ENCODE peak calls at places on chromosomes 2 and 18, in ten cellular contexts. I is HepG2, H is kidney, Q is K562, B is heart left ventricle, M is suprapubic skin, D is cardiac muscle cell, L is body of pancreas, A is prostate gland, T is hepatocyte. X is an unnamed sample. For H3K4me1, the result is how much of the 10 kb centered on the place peaks cover.

GRCh38 chr2:118169359-118170005 is 81.2 kb downstream of the INSIG2 start:
- DNase-seq in A (no peak), I (no peak), D (no peak), M (no peak), Q (no peak), T (no peak), B (no peak), L (no peak), H (peak), X (no peak)

GRCh38 chr2:26100384-26100783 is 66.5 kb downstream of the RAB10 start:
- DNase-seq in D (no peak), H (no peak), I (no peak), Q (no peak), M (no peak), A (no peak), T (no peak), L (no peak), B (no peak), X (no peak)

GRCh38 chr18:74477771-74478170 is 18.4 kb upstream of the CNDP2 start:
- DNase-seq in L (no peak), M (no peak), I (no peak), A (no peak), Q (no peak), D (no peak), H (no peak), B (no peak), T (no peak), X (no peak)

GRCh38 chr18:38956068-38956467 is 1390.5 kb upstream of the CELF4 start:
- DNase-seq in T (no peak), H (no peak), D (no peak), M (no peak), I (no peak), A (no peak), L (no peak), B (no peak), Q (no peak), X (no peak)

GRCh38 chr2:18299423-18300212 is 260.8 kb downstream of the RDH14 start:
- DNase-seq in H (no peak), B (peak), T (peak), L (peak), I (peak), Q (no peak), M (no peak), D (peak), A (no peak), X (peak)

GRCh38 chr2:42446503-42447271 is 47.1 kb downstream of the KCNG3 start:
- DNase-seq in I (no peak), A (no peak), M (no peak), Q (no peak), T (no peak), L (no peak), B (no peak), D (no peak), H (no peak), X (no peak)

GRCh38 chr18:66872277-66872676 is 268.4 kb upstream of the CDH19 start:
- DNase-seq in Q (no peak), L (no peak), M (no peak), B (no peak), H (no peak), T (peak), I (no peak), D (peak), A (no peak), X (no peak)

GRCh38 chr2:203740741-203741363 is 34.4 kb downstream of the CD28 start:
- DNase-seq in B (no peak), H (no peak), L (no peak), M (no peak), Q (no peak), T (no peak), I (no peak), A (no peak), D (no peak), X (no peak)

GRCh38 chr18:48828713-48829442 is 121.9 kb downstream of the SMAD7 start:
- DNase-seq in T (peak), B (peak), H (peak), D (peak), M (no peak), Q (peak), L (no peak), A (no peak), I (no peak), X (peak)

GRCh38 chr2:9094117-9094516 is 90.6 kb upstream of the MBOAT2 start:
- DNase-seq in Q (no peak), T (no peak), I (no peak), B (no peak), H (no peak), D (no peak), A (no peak), M (no peak), L (no peak), X (no peak)

GRCh38 chr18:46400449-46400848 is 256.6 kb downstream of the LOXHD1 start:
- DNase-seq in H (no peak), L (no peak), Q (no peak), I (no peak), A (no peak), B (no peak), M (no peak), T (no peak), D (no peak), X (no peak)

GRCh38 chr2:14123436-14124103 is 508.9 kb upstream of the LRATD1 start:
- DNase-seq in M (no peak), H (no peak), T (no peak), L (no peak), I (no peak), D (no peak), B (no peak), Q (no peak), A (no peak), X (no peak)

GRCh38 chr2:72993147-72993546 is 75.8 kb downstream of the EMX1 start:
- DNase-seq in H (peak), I (peak), L (peak), Q (peak), T (peak), M (peak), A (no peak), B (no peak), D (peak), X (no peak)

GRCh38 chr18:48583568-48583967 is 44.7 kb downstream of the CTIF start:
- DNase-seq in I (no peak), A (no peak), D (no peak), L (peak), Q (no peak), M (no peak), B (peak), H (no peak), T (no peak), X (no peak)

GRCh38 chr2:11708106-11708505 is 38.1 kb upstream of the NTSR2 start:
- DNase-seq in D (no peak), H (no peak), L (no peak), A (no peak), T (no peak), I (no peak), M (no peak), B (no peak), Q (no peak), X (no peak)
- H3K4me1 ChIP-seq in D (under half), H (under half), L (under half), A (under half), T (under half), I (under half), M (under half), B (under half), Q (under half), X (under half)

DNA sequence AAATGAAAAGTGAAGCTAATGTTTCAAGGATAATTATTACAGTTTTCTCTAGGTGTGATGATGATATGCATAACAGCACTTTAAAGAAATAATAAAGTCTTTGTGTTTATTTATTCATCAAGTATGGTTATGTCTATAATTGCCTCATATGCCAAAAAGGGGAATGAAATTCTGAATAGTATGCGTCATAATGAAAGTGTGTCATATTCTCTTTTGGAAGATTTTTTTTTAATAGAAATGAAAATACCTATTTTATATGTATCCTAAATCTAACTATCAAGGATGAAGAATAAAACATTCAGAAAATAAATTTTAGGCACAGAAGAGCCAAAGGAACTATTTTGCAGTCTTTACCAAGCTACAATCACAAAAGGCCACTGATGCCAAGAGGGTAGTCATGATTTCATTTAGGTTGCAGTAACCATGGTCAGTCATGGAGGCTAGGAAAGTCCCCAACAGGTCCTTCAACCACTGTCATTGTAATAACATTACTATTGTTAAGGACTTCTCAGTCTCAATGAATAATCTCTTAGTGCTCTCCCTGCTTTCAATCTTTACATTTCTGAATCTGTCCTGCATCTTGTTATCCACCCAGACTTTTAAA is 712.5 kb downstream of the DCDC2C start:
- DNase-seq in L (no peak), H (no peak), M (no peak), B (no peak), T (no peak), I (no peak), A (no peak), Q (no peak), D (no peak), X (no peak)
- TF ChIP-seq CTCF in L (no peak), H (no peak), M (no peak), B (no peak), T (no peak), I (no peak), A (no peak), Q (no peak), D (no peak), X (no peak)

GRCh38 chr2:69384618-69385081 is 2.4 kb downstream of the GFPT1 start:
- DNase-seq in A (no peak), L (no peak), H (no peak), Q (no peak), I (no peak), D (no peak), T (no peak), B (no peak), M (no peak), X (no peak)

GRCh38 chr2:69380072-69380917 is 6.7 kb downstream of the GFPT1 start:
- DNase-seq in Q (no peak), I (no peak), B (no peak), L (no peak), M (no peak), D (no peak), T (no peak), A (no peak), H (no peak), X (no peak)

GRCh38 chr2:69383178-69383812 is 3.7 kb downstream of the GFPT1 start:
- DNase-seq in A (no peak), L (no peak), M (no peak), I (no peak), T (no peak), D (no peak), Q (no peak), B (no peak), H (no peak), X (no peak)

GRCh38 chr2:69381337-69381737 is 5.7 kb downstream of the GFPT1 start:
- DNase-seq in Q (peak), M (no peak), L (no peak), T (no peak), D (no peak), I (no peak), A (no peak), H (no peak), B (no peak), X (no peak)

DNA sequence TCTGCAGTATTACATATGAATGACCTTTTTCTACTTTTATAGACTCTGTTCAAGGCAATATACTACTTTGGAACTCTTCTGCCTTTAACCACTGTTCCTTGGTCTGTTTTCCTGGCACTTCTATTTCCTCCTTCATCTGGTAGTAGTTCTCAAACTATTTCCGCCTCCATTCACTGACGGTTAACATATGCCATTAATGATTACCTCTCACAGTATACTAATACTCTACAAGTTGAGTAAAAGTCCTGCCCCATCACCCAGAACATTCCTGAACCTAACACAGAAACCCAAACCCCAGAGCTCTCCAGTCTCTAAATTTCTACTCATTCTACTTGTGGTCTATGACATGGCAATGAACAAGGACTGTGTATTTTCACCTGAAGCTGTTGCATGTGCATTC is 4.5 kb downstream of the GFPT1 start:
- DNase-seq in Q (no peak), L (no peak), A (no peak), H (no peak), B (no peak), D (no peak), T (no peak), I (no peak), M (no peak), X (no peak)
- H3K4me1 ChIP-seq in Q (under half), L (under half), A (under half), H (under half), B (under half), D (under half), T (under half), I (under half), M (under half), X (under half)

DNA sequence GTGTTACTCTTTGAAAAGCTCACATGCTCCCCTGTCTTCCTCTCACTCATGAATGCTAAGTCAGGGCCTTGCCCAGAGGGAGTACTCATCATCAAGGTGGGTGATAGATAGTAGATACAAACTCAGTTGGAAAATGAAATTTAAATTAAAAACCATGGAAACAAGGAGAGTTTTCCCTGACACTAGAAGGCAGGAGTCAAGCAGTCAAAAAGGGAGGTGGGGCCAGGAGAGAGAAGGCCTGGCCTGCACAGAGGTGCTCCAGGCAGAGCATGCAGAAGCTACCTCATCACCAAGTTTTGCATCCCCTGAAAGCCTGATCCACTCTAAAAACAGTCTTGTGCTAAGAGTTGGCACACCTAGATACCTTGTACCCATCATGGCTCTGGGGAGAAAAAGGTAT is 143.7 kb downstream of the MYO5B start:
- DNase-seq in T (peak), M (no peak), A (no peak), Q (peak), L (no peak), H (no peak), B (no peak), D (peak), I (peak), X (peak)
- TF ChIP-seq CTCF in T (peak), M (no peak), A (no peak), Q (peak), L (no peak), H (peak), B (peak), D (peak), I (peak), X (peak)

GRCh38 chr2:45180033-45180746 is 170.9 kb upstream of the SIX2 start:
- DNase-seq in H (no peak), M (no peak), B (no peak), T (no peak), L (no peak), I (no peak), Q (no peak), D (no peak), A (no peak), X (no peak)
- H3K4me1 ChIP-seq in H (under half), M (under half), B (under half), T (under half), L (under half), I (under half), Q (under half), D (under half), A (under half), X (under half)

GRCh38 chr2:129794116-129794515 is 185.3 kb upstream of the RAB6C start:
- DNase-seq in T (no peak), I (no peak), D (no peak), A (no peak), H (no peak), B (no peak), L (no peak), Q (no peak), M (no peak), X (no peak)
- TF ChIP-seq CTCF in T (no peak), I (no peak), D (no peak), A (no peak), H (no peak), B (no peak), L (no peak), Q (no peak), M (no peak), X (no peak)